ENCODE peak calls at places on chromosomes 1 and 21, in four cellular contexts. One of them, this sample, is unnamed.

GRCh38 chr21:38323721-38324591 is 67.2 kb downstream of the KCNJ15 start:
- DNase-seq in trophoblast cell: no peak
- DNase-seq in mesendoderm: peak
- DNase-seq in H9: peak
- DNase-seq in this sample: peak

GRCh38 chr21:45574081-45574501 is 31.9 kb upstream of the SLC19A1 start:
- DNase-seq in trophoblast cell: no peak
- DNase-seq in mesendoderm: no peak
- DNase-seq in H9: peak
- DNase-seq in this sample: no peak

GRCh38 chr1:23718482-23718881 is 24.8 kb upstream of the ELOA start:
- DNase-seq in trophoblast cell: peak
- DNase-seq in mesendoderm: peak
- DNase-seq in H9: peak
- DNase-seq in this sample: peak

GRCh38 chr21:31520506-31521163 is 138.9 kb upstream of the SOD1 start:
- DNase-seq in trophoblast cell: no peak
- DNase-seq in mesendoderm: no peak
- DNase-seq in H9: no peak
- DNase-seq in this sample: peak

GRCh38 chr1:52365091-52365745 is 787 bp downstream of the CC2D1B start:
- DNase-seq in trophoblast cell: peak
- DNase-seq in mesendoderm: peak
- DNase-seq in H9: peak
- DNase-seq in this sample: peak

GRCh38 chr1:240577095-240577494 is 34.9 kb downstream of the GREM2 start:
- DNase-seq in trophoblast cell: no peak
- DNase-seq in mesendoderm: no peak
- DNase-seq in H9: no peak
- DNase-seq in this sample: no peak

GRCh38 chr1:39919545-39919944 is 17.8 kb upstream of the MYCL start:
- DNase-seq in trophoblast cell: peak
- DNase-seq in mesendoderm: peak
- DNase-seq in H9: peak
- DNase-seq in this sample: peak

GRCh38 chr1:60213253-60213652 is 139.7 kb upstream of the C1orf87 start:
- DNase-seq in trophoblast cell: peak
- DNase-seq in mesendoderm: peak
- DNase-seq in H9: no peak
- DNase-seq in this sample: no peak

GRCh38 chr1:44646276-44646675 is 28.0 kb downstream of the TMEM53 start:
- DNase-seq in trophoblast cell: peak
- DNase-seq in mesendoderm: no peak
- DNase-seq in H9: no peak
- DNase-seq in this sample: peak

GRCh38 chr1:197526736-197527371 is 248.4 kb downstream of the DENND1B start:
- DNase-seq in trophoblast cell: no peak
- DNase-seq in mesendoderm: peak
- DNase-seq in H9: no peak
- DNase-seq in this sample: peak

GRCh38 chr1:99621340-99621901 is 24.5 kb upstream of the PALMD start:
- DNase-seq in trophoblast cell: no peak
- DNase-seq in mesendoderm: no peak
- DNase-seq in H9: no peak
- DNase-seq in this sample: peak

GRCh38 chr1:215005078-215005477 is 77.5 kb upstream of the KCNK2 start:
- DNase-seq in trophoblast cell: no peak
- DNase-seq in mesendoderm: no peak
- DNase-seq in H9: no peak
- DNase-seq in this sample: peak

GRCh38 chr1:162892916-162893714 is 32.1 kb upstream of the CCDC190 start:
- DNase-seq in trophoblast cell: no peak
- DNase-seq in mesendoderm: peak
- DNase-seq in H9: no peak
- DNase-seq in this sample: peak

GRCh38 chr1:182643699-182644098 is 39.5 kb upstream of the RGS16 start:
- DNase-seq in trophoblast cell: no peak
- DNase-seq in mesendoderm: no peak
- DNase-seq in H9: no peak
- DNase-seq in this sample: no peak

GRCh38 chr21:43334214-43334958 is 92.5 kb downstream of the SIK1 start:
- DNase-seq in trophoblast cell: no peak
- DNase-seq in mesendoderm: no peak
- DNase-seq in H9: no peak
- DNase-seq in this sample: no peak

GRCh38 chr1:91768120-91768519 is 117.8 kb downstream of the TGFBR3 start:
- DNase-seq in trophoblast cell: no peak
- DNase-seq in mesendoderm: no peak
- DNase-seq in H9: no peak
- DNase-seq in this sample: no peak

GRCh38 chr1:92478393-92478792 is 8.3 kb downstream of the GFI1 start:
- DNase-seq in trophoblast cell: no peak
- DNase-seq in mesendoderm: no peak
- DNase-seq in H9: no peak
- DNase-seq in this sample: peak

DNA sequence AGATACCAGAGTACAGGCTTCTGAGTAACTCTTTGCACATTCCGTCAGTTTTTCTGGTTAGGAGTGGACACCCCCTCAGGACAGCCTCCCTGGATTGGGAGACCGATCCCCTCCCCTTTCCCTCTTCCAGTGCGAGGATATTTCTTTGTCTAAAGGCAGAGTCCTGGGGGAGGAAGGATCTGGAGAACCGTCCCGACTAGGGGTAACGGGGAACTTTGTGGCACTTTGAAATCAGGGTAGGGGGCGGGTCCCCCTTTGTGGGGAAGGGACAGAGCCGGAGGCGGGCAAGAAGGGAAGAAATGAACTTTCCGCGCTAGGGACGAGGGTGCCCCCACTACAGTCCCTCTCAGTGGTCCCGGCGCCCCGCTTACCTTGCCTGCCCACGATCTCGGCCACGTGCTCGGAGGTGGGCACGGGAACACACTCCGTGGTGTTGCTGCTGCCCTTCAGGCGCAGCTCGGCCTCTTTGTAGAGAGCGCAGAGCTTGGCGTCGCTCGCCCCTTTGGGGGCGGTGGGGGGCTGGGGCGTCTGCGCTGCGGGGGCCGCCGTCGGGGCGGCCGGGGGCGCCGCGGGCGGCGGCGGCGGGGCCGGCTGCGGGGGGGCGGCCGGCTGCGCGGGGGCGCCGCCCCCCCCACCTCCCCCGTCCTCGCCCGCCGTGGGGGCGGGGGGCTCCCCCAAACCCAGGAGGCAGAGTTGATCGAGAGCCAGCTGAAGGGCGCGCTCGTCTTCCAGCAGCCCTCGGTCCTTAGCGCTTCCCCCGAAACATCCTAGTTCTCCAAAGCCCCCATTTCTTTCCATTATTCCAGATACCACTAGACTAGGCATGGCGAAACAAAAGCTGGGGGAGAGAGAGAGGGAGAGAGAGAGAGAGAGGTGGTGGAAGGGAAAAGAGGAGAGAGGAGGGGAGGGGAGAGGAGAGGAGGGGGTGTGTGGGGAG is 823 bp downstream of the MEX3A start:
- DNase-seq in trophoblast cell: no peak
- DNase-seq in mesendoderm: peak
- DNase-seq in H9: no peak
- DNase-seq in this sample: peak
- H2BK120ac ChIP-seq in trophoblast cell: peak
- H2BK120ac ChIP-seq in mesendoderm: peak
- H2BK120ac ChIP-seq in H9: no peak
- H2BK120ac ChIP-seq in this sample: peak

GRCh38 chr1:65440322-65440864 is 19.9 kb downstream of the LEPR start:
- DNase-seq in trophoblast cell: peak
- DNase-seq in mesendoderm: no peak
- DNase-seq in H9: no peak
- DNase-seq in this sample: no peak
- H4K8ac ChIP-seq in trophoblast cell: no peak
- H4K8ac ChIP-seq in mesendoderm: no peak
- H4K8ac ChIP-seq in H9: no peak
- H4K8ac ChIP-seq in this sample: no peak

GRCh38 chr21:39661740-39662139 is 49.0 kb downstream of the B3GALT5 start:
- DNase-seq in trophoblast cell: no peak
- DNase-seq in mesendoderm: no peak
- DNase-seq in H9: no peak
- DNase-seq in this sample: no peak

GRCh38 chr21:39661121-39661520 is 48.4 kb downstream of the B3GALT5 start:
- DNase-seq in trophoblast cell: no peak
- DNase-seq in mesendoderm: no peak
- DNase-seq in H9: no peak
- DNase-seq in this sample: no peak

GRCh38 chr21:39660191-39660590 is 47.5 kb downstream of the B3GALT5 start:
- DNase-seq in trophoblast cell: no peak
- DNase-seq in mesendoderm: no peak
- DNase-seq in H9: no peak
- DNase-seq in this sample: peak

GRCh38 chr21:39659070-39659815 is 46.5 kb downstream of the B3GALT5 start:
- DNase-seq in trophoblast cell: no peak
- DNase-seq in mesendoderm: no peak
- DNase-seq in H9: no peak
- DNase-seq in this sample: no peak

DNA sequence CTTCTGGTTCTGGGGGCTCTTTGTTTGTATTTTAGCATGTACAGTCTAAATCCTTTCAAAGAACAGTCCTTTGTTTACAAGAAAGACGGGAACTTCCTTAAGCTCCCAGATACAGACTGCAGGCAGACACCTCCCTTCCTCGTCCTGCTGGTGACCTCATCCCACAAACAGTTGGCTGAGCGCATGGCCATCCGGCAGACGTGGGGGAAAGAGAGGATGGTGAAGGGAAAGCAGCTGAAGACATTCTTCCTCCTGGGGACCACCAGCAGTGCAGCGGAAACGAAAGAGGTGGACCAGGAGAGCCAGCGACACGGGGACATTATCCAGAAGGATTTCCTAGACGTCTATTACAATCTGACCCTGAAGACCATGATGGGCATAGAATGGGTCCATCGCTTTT is 47.9 kb downstream of the B3GALT5 start:
- DNase-seq in trophoblast cell: no peak
- DNase-seq in mesendoderm: peak
- DNase-seq in H9: no peak
- DNase-seq in this sample: peak
- H2BK120ac ChIP-seq in trophoblast cell: no peak
- H2BK120ac ChIP-seq in mesendoderm: no peak
- H2BK120ac ChIP-seq in H9: no peak
- H2BK120ac ChIP-seq in this sample: peak

GRCh38 chr1:228733576-228733975 is 1.7 kb upstream of the RHOU start:
- DNase-seq in trophoblast cell: no peak
- DNase-seq in mesendoderm: no peak
- DNase-seq in H9: no peak
- DNase-seq in this sample: no peak
- H4K8ac ChIP-seq in trophoblast cell: no peak
- H4K8ac ChIP-seq in mesendoderm: no peak
- H4K8ac ChIP-seq in H9: no peak
- H4K8ac ChIP-seq in this sample: no peak

DNA sequence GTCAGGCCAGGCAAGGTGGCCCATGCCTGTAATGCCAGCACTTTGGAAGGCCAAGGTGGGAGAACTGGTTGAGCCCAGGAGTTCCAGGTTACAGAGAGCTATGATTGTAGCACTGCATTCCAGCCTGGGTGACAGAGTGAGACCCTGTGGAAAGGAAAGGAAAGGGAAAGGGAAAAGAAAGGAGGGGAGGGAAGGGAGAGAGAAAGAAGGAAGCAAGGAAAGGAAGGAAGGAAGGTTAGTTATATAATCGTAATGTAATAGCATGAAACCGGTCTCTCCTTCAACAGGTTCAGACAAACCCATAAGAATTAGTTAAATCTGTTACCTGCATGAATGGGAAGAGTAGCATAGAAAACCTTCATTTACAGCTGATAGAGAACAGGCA is 1.2 kb upstream of the PAQR7 start:
- DNase-seq in trophoblast cell: peak
- DNase-seq in mesendoderm: no peak
- DNase-seq in H9: no peak
- DNase-seq in this sample: no peak
- H2BK120ac ChIP-seq in trophoblast cell: no peak
- H2BK120ac ChIP-seq in mesendoderm: no peak
- H2BK120ac ChIP-seq in H9: no peak
- H2BK120ac ChIP-seq in this sample: no peak

GRCh38 chr1:26373281-26373680 is 731 bp upstream of the ZNF683 start:
- DNase-seq in trophoblast cell: no peak
- DNase-seq in mesendoderm: no peak
- DNase-seq in H9: no peak
- DNase-seq in this sample: no peak
- H4K8ac ChIP-seq in trophoblast cell: no peak
- H4K8ac ChIP-seq in mesendoderm: no peak
- H4K8ac ChIP-seq in H9: no peak
- H4K8ac ChIP-seq in this sample: no peak

GRCh38 chr21:26115899-26116298 is 54.7 kb downstream of the APP start:
- DNase-seq in trophoblast cell: no peak
- DNase-seq in mesendoderm: no peak
- DNase-seq in H9: no peak
- DNase-seq in this sample: peak
- H2BK120ac ChIP-seq in trophoblast cell: no peak
- H2BK120ac ChIP-seq in mesendoderm: no peak
- H2BK120ac ChIP-seq in H9: no peak
- H2BK120ac ChIP-seq in this sample: no peak

This sample was measured in IMR-90.